ENCODE peak calls at places on chromosomes 2 and 18, in six cellular contexts. Z is tibial artery, R is fibroblast of lung, F is AG04449, V is pancreas, N is fibroblast of pulmonary artery. J is an unnamed sample.

GRCh38 chr18:10140461-10140911 is 226.7 kb downstream of the VAPA start:
- DNase-seq in R (peak; percentile 42), V (no peak), N (no peak), Z (no peak), F (no peak), J (no peak)

GRCh38 chr2:23492941-23493340 is 108.0 kb downstream of the KLHL29 start:
- DNase-seq in N (no peak), Z (no peak), R (no peak), V (peak; percentile 38), F (no peak), J (no peak)

GRCh38 chr2:120611016-120611415 is 124.7 kb upstream of the GLI2 start:
- DNase-seq in Z (no peak), R (no peak), F (no peak), V (no peak), N (no peak), J (no peak)

GRCh38 chr2:45242161-45242741 is 233.0 kb upstream of the SIX2 start:
- DNase-seq in R (peak; percentile 34), N (peak; percentile 50), F (no peak), V (no peak), Z (peak; percentile 48), J (peak; percentile 80)

GRCh38 chr18:24368749-24369148 is 28.9 kb downstream of the OSBPL1A start:
- DNase-seq in Z (no peak), R (no peak), F (no peak), N (no peak), V (no peak), J (no peak)

GRCh38 chr2:119476301-119477117 is 44.9 kb downstream of the TMEM37 start:
- DNase-seq in Z (no peak), V (peak; percentile 79), R (peak; percentile 59), N (peak; percentile 72), F (no peak), J (peak; percentile 26)

GRCh38 chr2:156175946-156176345 is 156.6 kb downstream of the NR4A2 start:
- DNase-seq in Z (no peak), R (no peak), F (no peak), V (no peak), N (no peak), J (no peak)

GRCh38 chr18:71707400-71707799 is 836.7 kb downstream of the CBLN2 start:
- DNase-seq in Z (no peak), N (peak; percentile 11), F (no peak), V (no peak), R (no peak), J (no peak)

GRCh38 chr18:63253428-63254372 is 65.9 kb downstream of the BCL2 start:
- DNase-seq in R (peak; percentile 79), V (no peak), Z (no peak), N (peak; percentile 42), F (no peak), J (no peak)

GRCh38 chr2:177056540-177056939 is 156.1 kb upstream of the HNRNPA3 start:
- DNase-seq in Z (no peak), R (no peak), N (no peak), F (no peak), V (no peak), J (no peak)

GRCh38 chr2:26848336-26849055 is 564 bp downstream of the DPYSL5 start:
- DNase-seq in V (peak; percentile 72), F (no peak), N (no peak), R (no peak), Z (no peak), J (no peak)

GRCh38 chr2:162243305-162243693 is at the start of gene FAP:
- DNase-seq in Z (peak; percentile 31), F (peak; percentile 87), N (peak; percentile 90), R (peak; percentile 86), V (no peak), J (no peak)

GRCh38 chr18:3877678-3878077 is 427.7 kb downstream of the TGIF1 start:
- DNase-seq in Z (no peak), V (no peak), R (peak; percentile 32), N (peak; percentile 34), F (no peak), J (no peak)

GRCh38 chr2:187429989-187430388 is 18.1 kb downstream of the CALCRL start:
- DNase-seq in N (peak; percentile 88), F (peak; percentile 55), V (no peak), Z (no peak), R (peak; percentile 50), J (peak; percentile 20)

GRCh38 chr2:24828641-24829040 is 35.4 kb downstream of the CENPO start:
- DNase-seq in R (no peak), V (no peak), F (no peak), Z (no peak), N (no peak), J (no peak)

GRCh38 chr2:212708346-212708745 is 169.7 kb upstream of the ERBB4 start:
- DNase-seq in F (no peak), R (peak; percentile 37), V (no peak), N (no peak), Z (no peak), J (no peak)

GRCh38 chr2:218896501-218897393 is 16.1 kb downstream of the WNT10A start:
- DNase-seq in F (no peak), R (no peak), V (no peak), N (no peak), Z (no peak), J (no peak)

GRCh38 chr2:42572297-42573081 is 4.1 kb downstream of the MTA3 start:
- DNase-seq in N (no peak), F (no peak), V (no peak), R (no peak), Z (no peak), J (no peak)

GRCh38 chr2:217351378-217351777 is 491.5 kb upstream of the TNP1 start:
- DNase-seq in N (no peak), F (no peak), V (no peak), Z (no peak), R (no peak), J (no peak)

GRCh38 chr2:19538411-19538963 is 180.1 kb upstream of the OSR1 start:
- DNase-seq in Z (peak; percentile 34), F (peak; percentile 88), R (peak; percentile 85), N (peak; percentile 97), V (no peak), J (peak; percentile 78)

GRCh38 chr2:173217106-173217840 is 137.4 kb upstream of the CDCA7 start:
- DNase-seq in N (no peak), R (no peak), F (no peak), V (no peak), Z (no peak), J (no peak)

GRCh38 chr2:14053105-14053504 is 579.4 kb upstream of the LRATD1 start:
- DNase-seq in V (no peak), F (no peak), Z (no peak), N (no peak), R (no peak), J (no peak)

DNA sequence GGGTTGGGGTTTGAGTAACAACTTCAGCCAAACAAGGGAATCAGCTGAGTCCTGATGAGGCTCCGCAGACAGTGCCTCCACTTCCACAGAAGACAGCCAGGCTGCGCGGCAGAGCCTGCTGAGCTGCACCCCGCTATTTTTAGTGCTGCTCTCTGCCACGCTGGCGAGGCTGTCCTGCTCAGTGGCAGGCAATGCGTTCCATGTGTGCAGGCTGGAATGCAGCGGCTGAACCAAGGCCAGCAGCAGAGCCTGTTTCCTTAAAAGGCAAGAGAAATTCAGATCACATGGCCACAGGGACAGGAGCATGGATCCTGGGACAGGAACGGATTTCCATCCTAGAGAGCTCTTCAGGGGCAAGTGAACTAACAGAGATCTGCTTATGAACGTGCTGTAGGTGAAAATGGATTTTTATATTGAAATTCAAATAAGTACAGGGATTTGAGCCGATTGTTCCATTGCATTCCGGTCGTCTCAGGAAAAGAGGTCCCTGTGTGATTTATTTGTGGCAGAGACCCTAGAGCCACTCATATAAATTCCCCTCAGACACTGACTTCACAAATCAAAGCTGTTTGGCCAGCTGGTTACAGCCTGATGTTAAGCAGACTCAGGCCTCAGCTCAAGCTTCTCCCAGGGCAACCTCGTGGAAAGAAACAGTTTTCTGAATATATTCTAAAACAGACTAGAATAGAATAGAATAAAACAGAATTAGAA is 98.6 kb downstream of the COL6A3 start:
- DNase-seq in R (peak; percentile 98), F (peak; percentile 97), V (peak; percentile 77), Z (peak; percentile 90), N (peak; percentile 97), J (peak; percentile 84)
- TF ChIP-seq CTCF in R (peak; percentile 16), F (peak; percentile 63), V (no peak), Z (peak; percentile 63), N (peak; percentile 37), J (peak; percentile 27)

GRCh38 chr2:171181067-171182049 is 20.7 kb upstream of the TLK1 start:
- DNase-seq in N (no peak), Z (no peak), F (no peak), V (no peak), R (no peak), J (no peak)

GRCh38 chr2:171187177-171187576 is 26.5 kb upstream of the TLK1 start:
- DNase-seq in R (no peak), F (no peak), V (no peak), Z (no peak), N (no peak), J (no peak)

GRCh38 chr2:171187819-171188218 is 27.1 kb upstream of the TLK1 start:
- DNase-seq in R (no peak), V (no peak), F (no peak), N (no peak), Z (no peak), J (no peak)

GRCh38 chr2:171185941-171186340 is 25.2 kb upstream of the TLK1 start:
- DNase-seq in Z (no peak), N (peak; percentile 46), R (peak; percentile 74), V (no peak), F (peak; percentile 53), J (no peak)

GRCh38 chr2:171185165-171185818 is 24.6 kb upstream of the TLK1 start:
- DNase-seq in Z (no peak), V (no peak), F (no peak), N (no peak), R (no peak), J (no peak)
- H3K4me3 ChIP-seq in Z (no peak overlapping the region), V (no peak overlapping the region), F (no peak overlapping the region), N (no peak overlapping the region), R (no peak overlapping the region), J (no peak overlapping the region)

DNA sequence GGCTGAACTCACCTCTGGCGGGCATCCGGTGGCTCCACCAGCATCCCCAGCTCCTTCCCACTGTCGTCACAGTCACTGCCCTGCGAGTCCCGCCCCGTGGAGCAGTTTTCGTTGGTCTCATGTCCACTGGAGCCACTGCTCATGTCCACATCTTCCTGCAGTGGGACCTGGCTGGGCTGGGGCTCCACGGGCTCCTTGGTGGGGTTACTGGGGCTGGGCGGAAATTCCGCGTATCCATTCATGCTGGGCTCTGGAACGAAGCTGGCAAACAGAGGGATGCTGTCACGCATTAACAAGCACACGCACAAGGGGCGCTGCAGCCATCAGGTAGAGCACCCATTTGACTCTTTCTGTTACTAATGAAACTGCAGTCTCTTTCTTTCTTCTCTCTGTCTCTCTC is 10.7 kb downstream of the PER2 start:
- DNase-seq in N (no peak), Z (no peak), V (no peak), R (no peak), F (no peak), J (no peak)
- TF ChIP-seq CTCF in N (peak; percentile 1), Z (no peak), V (no peak), R (no peak), F (no peak), J (peak; percentile 30)

GRCh38 chr2:233852056-233852455 is 2.3 kb downstream of the HJURP start:
- DNase-seq in N (peak; percentile 16), R (no peak), Z (no peak), F (no peak), V (no peak), J (no peak)
- H3K4me3 ChIP-seq in N (no peak overlapping the region), R (peak overlapping the region; percentile 84), Z (no peak overlapping the region), F (no peak overlapping the region), V (no peak overlapping the region), J (peak overlapping the region; percentile 19)

J was measured in retinal pigment epithelial cell.